ENCODE peak calls at places on chromosomes 11 and 22, in eight cellular contexts. D is natural killer cell treated with Interleukin-12 subunit alpha and Interleukin-12 subunit beta and Interleukin-15 and Interleukin-18, amount 100 ng/mL, for 72 hours; W is fibroblast of pulmonary artery; Z is MCF 10A; M is ovary; V is HFF-Myc; J is pancreas; N is GM23248. P is an unnamed sample.

GRCh38 chr11:118295834-118296454 is 8.6 kb upstream of the CD3E start:
- DNase-seq in Z (peak; percentile 68), W (peak; percentile 46), V (no peak), N (peak; percentile 55), M (no peak), J (no peak), D (no peak), P (peak; percentile 67)

GRCh38 chr11:6604081-6604626 is 580 bp downstream of the ILK start:
- DNase-seq in V (peak; percentile 52), W (peak; percentile 75), Z (peak; percentile 37), M (peak; percentile 47), D (peak; percentile 60), N (peak; percentile 82), J (peak; percentile 50), P (peak; percentile 70)

GRCh38 chr11:78427615-78428272 is 10.1 kb upstream of the GAB2 start:
- DNase-seq in W (no peak), Z (no peak), V (no peak), D (no peak), J (no peak), M (no peak), N (no peak), P (no peak)

GRCh38 chr11:118260353-118260752 is 3.7 kb downstream of the MPZL2 start:
- DNase-seq in D (no peak), Z (no peak), W (no peak), M (no peak), J (no peak), V (no peak), N (no peak), P (no peak)

GRCh38 chr11:125457814-125458343 is 38.2 kb downstream of the FEZ1 start:
- DNase-seq in V (no peak), Z (no peak), M (no peak), J (no peak), W (peak; percentile 84), N (peak; percentile 91), D (no peak), P (no peak)

GRCh38 chr11:129787518-129787917 is 28.1 kb upstream of the TMEM45B start:
- DNase-seq in M (no peak), Z (peak; percentile 76), D (no peak), W (no peak), V (no peak), J (no peak), N (no peak), P (no peak)

GRCh38 chr22:48476599-48476998 is 1351.1 kb downstream of the BRD1 start:
- DNase-seq in V (no peak), D (no peak), Z (no peak), M (no peak), W (no peak), J (no peak), N (no peak), P (no peak)

GRCh38 chr11:120871924-120872323 is 152.0 kb upstream of the TBCEL start:
- DNase-seq in N (no peak), M (no peak), D (no peak), W (no peak), V (no peak), Z (no peak), J (no peak), P (no peak)

GRCh38 chr11:114315749-114316368 is 19.7 kb downstream of the NNMT start:
- DNase-seq in D (no peak), W (peak; percentile 46), J (peak; percentile 50), N (peak; percentile 36), Z (no peak), M (no peak), V (no peak), P (no peak)

GRCh38 chr11:26830757-26831156 is 108.9 kb upstream of the SLC5A12 start:
- DNase-seq in N (no peak), W (no peak), M (no peak), V (no peak), J (no peak), Z (peak; percentile 35), D (no peak), P (no peak)

GRCh38 chr11:128717581-128717980 is 23.7 kb downstream of the FLI1 start:
- DNase-seq in D (no peak), Z (no peak), J (no peak), W (no peak), M (no peak), V (no peak), N (no peak), P (no peak)

GRCh38 chr11:62054484-62055121 is 69.2 kb upstream of the INCENP start:
- DNase-seq in N (peak; percentile 37), M (no peak), Z (peak; percentile 93), V (no peak), W (peak; percentile 56), J (no peak), D (no peak), P (peak; percentile 48)

GRCh38 chr11:116707746-116708145 is 65.0 kb downstream of the BUD13 start:
- DNase-seq in V (no peak), W (no peak), N (no peak), D (no peak), J (no peak), M (no peak), Z (peak; percentile 26), P (no peak)

GRCh38 chr22:46813816-46814597 is 51.6 kb downstream of the TBC1D22A start:
- DNase-seq in N (peak; percentile 58), V (no peak), Z (no peak), M (no peak), D (no peak), W (peak; percentile 77), J (no peak), P (peak; percentile 44)

GRCh38 chr11:93888026-93888425 is 37.6 kb upstream of the VSTM5 start:
- DNase-seq in V (no peak), Z (no peak), J (no peak), W (no peak), N (no peak), M (no peak), D (no peak), P (no peak)

GRCh38 chr11:75969626-75970308 is 154.8 kb downstream of the UVRAG start:
- DNase-seq in N (peak; percentile 98), W (peak; percentile 40), J (no peak), V (peak; percentile 70), Z (no peak), D (no peak), M (no peak), P (peak; percentile 88)

GRCh38 chr11:28756977-28757376 is 648.8 kb downstream of the METTL15 start:
- DNase-seq in D (no peak), Z (peak; percentile 54), V (no peak), W (peak; percentile 77), M (no peak), J (no peak), N (peak; percentile 63), P (peak; percentile 89)

GRCh38 chr22:49133541-49133940 is 694.1 kb downstream of the BRD1 start:
- DNase-seq in D (no peak), V (no peak), N (no peak), W (no peak), J (no peak), M (no peak), Z (no peak), P (no peak)

GRCh38 chr22:37633693-37634504 is 5.6 kb upstream of the SH3BP1 start:
- DNase-seq in V (peak; percentile 66), M (peak; percentile 94), W (peak; percentile 95), D (peak; percentile 91), Z (no peak), N (peak; percentile 87), J (peak; percentile 67), P (peak; percentile 77)

GRCh38 chr22:46515208-46516111 is 22.0 kb downstream of the CELSR1 start:
- DNase-seq in W (peak; percentile 19), M (no peak), J (no peak), D (no peak), N (peak; percentile 55), Z (no peak), V (no peak), P (peak; percentile 62)

GRCh38 chr11:21295508-21295907 is 626.1 kb downstream of the NELL1 start:
- DNase-seq in N (peak; percentile 0), M (no peak), D (no peak), J (no peak), W (peak; percentile 0), V (no peak), Z (no peak), P (no peak)

GRCh38 chr11:123055132-123055924 is 6.6 kb downstream of the HSPA8 start:
- DNase-seq in M (no peak), D (no peak), W (no peak), Z (peak; percentile 20), V (no peak), N (no peak), J (no peak), P (peak; percentile 37)

GRCh38 chr11:69840371-69841169 is 21.4 kb upstream of the FGF3 start:
- DNase-seq in W (no peak), J (peak; percentile 27), V (no peak), D (no peak), Z (peak; percentile 66), N (no peak), M (no peak), P (no peak)

GRCh38 chr22:20155330-20156041 is 4.6 kb upstream of the CCDC188 start:
- DNase-seq in N (peak; percentile 75), Z (peak; percentile 47), D (no peak), J (no peak), V (peak; percentile 30), M (no peak), W (peak; percentile 12), P (peak; percentile 88)

GRCh38 chr22:32204211-32204855 is 540 bp downstream of the RFPL2 start:
- DNase-seq in N (no peak), J (no peak), D (no peak), M (no peak), W (no peak), Z (no peak), V (no peak), P (no peak)

GRCh38 chr11:74696932-74697687 is 34.1 kb downstream of the CHRDL2 start:
- DNase-seq in J (peak; percentile 91), N (peak; percentile 93), M (peak; percentile 85), Z (peak; percentile 96), V (no peak), D (no peak), W (peak; percentile 98), P (peak; percentile 58)

GRCh38 chr11:34236572-34236971 is 121.2 kb downstream of the ABTB2 start:
- DNase-seq in J (no peak), Z (no peak), V (no peak), M (no peak), W (no peak), D (no peak), N (no peak), P (no peak)

GRCh38 chr11:70603756-70604211 is 205.5 kb downstream of the CTTN start:
- DNase-seq in J (no peak), W (no peak), N (no peak), Z (no peak), V (no peak), M (no peak), D (no peak), P (no peak)

GRCh38 chr11:116691779-116692178 is 81.0 kb downstream of the BUD13 start:
- DNase-seq in D (no peak), Z (peak; percentile 57), J (no peak), V (no peak), M (peak; percentile 40), N (peak; percentile 52), W (peak; percentile 24), P (peak; percentile 57)

GRCh38 chr11:65169164-65169641 is 830 bp upstream of the SPDYC start:
- DNase-seq in M (no peak), Z (no peak), D (no peak), N (no peak), J (no peak), V (no peak), W (peak; percentile 72), P (peak; percentile 32)

GRCh38 chr11:108620958-108621772 is 27.6 kb upstream of the EXPH5 start:
- DNase-seq in V (no peak), N (peak; percentile 34), D (no peak), J (no peak), W (no peak), M (no peak), Z (peak; percentile 8), P (peak; percentile 72)

GRCh38 chr11:88231894-88232482 is 56.7 kb upstream of the RAB38 start:
- DNase-seq in J (no peak), W (peak; percentile 65), D (no peak), N (peak; percentile 64), M (no peak), V (peak; percentile 43), Z (peak; percentile 59), P (peak; percentile 59)

GRCh38 chr11:104731890-104732289 is 166.4 kb downstream of the CASP12 start:
- DNase-seq in W (no peak), D (peak; percentile 61), M (no peak), V (no peak), J (no peak), Z (no peak), N (no peak), P (no peak)

GRCh38 chr11:120310875-120311274 is 14.2 kb upstream of the TLCD5 start:
- DNase-seq in W (no peak), N (no peak), M (no peak), Z (no peak), J (no peak), D (peak; percentile 13), V (no peak), P (no peak)

P was measured in ELR.